ENCODE peak calls at places on chromosomes 4 and X, in ten cellular contexts. G is mammary epithelial cell, P is adrenal gland, I is IMR-90, T is OCI-LY7, Q is tibial artery, C is pancreas, U is A549, V is H1, W is heart left ventricle. F is an unnamed sample. For H3K4me1, the result is how much of the 10 kb centered on the place peaks cover.

GRCh38 chrX:22109442-22109841 is 77.3 kb downstream of the PHEX start:
- DNase-seq in G (peak), P (no peak), I (peak), T (no peak), Q (no peak), C (no peak), U (peak), V (no peak), W (no peak), F (peak)

GRCh38 chr4:122783301-122784215 is 43.1 kb upstream of the FGF2 start:
- DNase-seq in G (peak), P (peak), I (peak), T (no peak), Q (peak), C (peak), U (peak), V (peak), W (peak), F (peak)

GRCh38 chr4:10032625-10033024 is 11.3 kb upstream of the SLC2A9 start:
- DNase-seq in G (peak), P (peak), I (peak), T (no peak), Q (no peak), C (no peak), U (peak), V (no peak), W (no peak), F (peak)

GRCh38 chr4:72286185-72286584 is 254.4 kb downstream of the NPFFR2 start:
- DNase-seq in G (peak), P (no peak), I (peak), T (no peak), Q (no peak), C (no peak), U (peak), V (no peak), W (no peak), F (no peak)

GRCh38 chrX:57821703-57822375 is 88.4 kb downstream of the ZXDA start:
- DNase-seq in G (peak), P (peak), I (peak), T (peak), Q (no peak), C (no peak), U (peak), V (no peak), W (no peak), F (peak)

GRCh38 chr4:1988327-1988724 is 20.4 kb downstream of the NELFA start:
- DNase-seq in G (no peak), P (no peak), I (no peak), T (no peak), Q (no peak), C (no peak), U (no peak), V (no peak), W (no peak), F (no peak)

GRCh38 chr4:25177147-25177546 is 16.9 kb upstream of the SEPSECS start:
- DNase-seq in G (no peak), P (no peak), I (no peak), T (no peak), Q (no peak), C (no peak), U (no peak), V (no peak), W (no peak), F (no peak)

GRCh38 chr4:111649308-111649707 is 495.9 kb upstream of the FAM241A start:
- DNase-seq in G (no peak), P (no peak), I (no peak), T (no peak), Q (no peak), C (no peak), U (no peak), V (no peak), W (no peak), F (no peak)

GRCh38 chr4:118857760-118858159 is 21.8 kb upstream of the SEC24D start:
- DNase-seq in G (no peak), P (no peak), I (peak), T (no peak), Q (no peak), C (no peak), U (no peak), V (no peak), W (no peak), F (no peak)

GRCh38 chr4:123397276-123398150 is 918 bp downstream of the SPRY1 start:
- DNase-seq in G (peak), P (peak), I (peak), T (peak), Q (peak), C (peak), U (peak), V (no peak), W (peak), F (peak)

GRCh38 chr4:1249731-1250526 is 999 bp upstream of the CTBP1 start:
- DNase-seq in G (peak), P (peak), I (no peak), T (no peak), Q (peak), C (peak), U (no peak), V (no peak), W (no peak), F (no peak)

GRCh38 chr4:163681208-163681821 is 186.8 kb downstream of the TMA16 start:
- DNase-seq in G (no peak), P (no peak), I (peak), T (peak), Q (no peak), C (no peak), U (peak), V (no peak), W (no peak), F (no peak)

GRCh38 chr4:102139132-102139573 is 206.1 kb downstream of the SLC39A8 start:
- DNase-seq in G (peak), P (no peak), I (no peak), T (no peak), Q (no peak), C (no peak), U (peak), V (no peak), W (no peak), F (peak)

GRCh38 chr4:74287791-74288190 is 20.5 kb upstream of the EPGN start:
- DNase-seq in G (no peak), P (no peak), I (no peak), T (no peak), Q (no peak), C (no peak), U (no peak), V (no peak), W (no peak), F (no peak)

GRCh38 chr4:124432500-124432899 is 280.0 kb downstream of the ANKRD50 start:
- DNase-seq in G (peak), P (no peak), I (peak), T (no peak), Q (no peak), C (no peak), U (peak), V (no peak), W (no peak), F (peak)

GRCh38 chr4:183241322-183241640 is 78.8 kb downstream of the CLDN22 start:
- DNase-seq in G (peak), P (no peak), I (peak), T (no peak), Q (no peak), C (no peak), U (peak), V (no peak), W (no peak), F (peak)

GRCh38 chr4:131348258-131348657 is 1800.8 kb upstream of the PCDH10 start:
- DNase-seq in G (no peak), P (no peak), I (no peak), T (no peak), Q (no peak), C (no peak), U (no peak), V (no peak), W (no peak), F (no peak)

GRCh38 chr4:67106846-67107467 is 438.3 kb downstream of the CENPC start:
- DNase-seq in G (no peak), P (peak), I (no peak), T (no peak), Q (no peak), C (no peak), U (peak), V (no peak), W (no peak), F (peak)

GRCh38 chr4:172683016-172683415 is 485.6 kb upstream of the GALNT7 start:
- DNase-seq in G (no peak), P (no peak), I (peak), T (no peak), Q (no peak), C (no peak), U (no peak), V (no peak), W (no peak), F (no peak)
- H3K27ac ChIP-seq in G (no peak), P (no peak), I (no peak), T (no peak), Q (no peak), C (no peak), U (no peak), V (no peak), W (no peak), F (no peak)

GRCh38 chr4:4668355-4669210 is 126.7 kb upstream of the STX18 start:
- DNase-seq in G (no peak), P (no peak), I (no peak), T (no peak), Q (no peak), C (no peak), U (no peak), V (no peak), W (no peak), F (no peak)

GRCh38 chr4:4664234-4664633 is 122.4 kb upstream of the STX18 start:
- DNase-seq in G (no peak), P (no peak), I (no peak), T (no peak), Q (no peak), C (no peak), U (no peak), V (no peak), W (no peak), F (no peak)

GRCh38 chr4:4666693-4667642 is 125.1 kb upstream of the STX18 start:
- DNase-seq in G (no peak), P (no peak), I (no peak), T (no peak), Q (no peak), C (no peak), U (no peak), V (no peak), W (no peak), F (no peak)

GRCh38 chr4:4667643-4668081 is 125.8 kb upstream of the STX18 start:
- DNase-seq in G (no peak), P (no peak), I (no peak), T (no peak), Q (no peak), C (no peak), U (no peak), V (no peak), W (no peak), F (no peak)

GRCh38 chr4:4666187-4666586 is 124.3 kb upstream of the STX18 start:
- DNase-seq in G (no peak), P (no peak), I (no peak), T (no peak), Q (no peak), C (no peak), U (no peak), V (no peak), W (no peak), F (no peak)
- H3K4me1 ChIP-seq in G (under half), P (under half), I (under half), T (under half), Q (under half), C (under half), U (under half), V (under half), W (under half), F (under half)

DNA sequence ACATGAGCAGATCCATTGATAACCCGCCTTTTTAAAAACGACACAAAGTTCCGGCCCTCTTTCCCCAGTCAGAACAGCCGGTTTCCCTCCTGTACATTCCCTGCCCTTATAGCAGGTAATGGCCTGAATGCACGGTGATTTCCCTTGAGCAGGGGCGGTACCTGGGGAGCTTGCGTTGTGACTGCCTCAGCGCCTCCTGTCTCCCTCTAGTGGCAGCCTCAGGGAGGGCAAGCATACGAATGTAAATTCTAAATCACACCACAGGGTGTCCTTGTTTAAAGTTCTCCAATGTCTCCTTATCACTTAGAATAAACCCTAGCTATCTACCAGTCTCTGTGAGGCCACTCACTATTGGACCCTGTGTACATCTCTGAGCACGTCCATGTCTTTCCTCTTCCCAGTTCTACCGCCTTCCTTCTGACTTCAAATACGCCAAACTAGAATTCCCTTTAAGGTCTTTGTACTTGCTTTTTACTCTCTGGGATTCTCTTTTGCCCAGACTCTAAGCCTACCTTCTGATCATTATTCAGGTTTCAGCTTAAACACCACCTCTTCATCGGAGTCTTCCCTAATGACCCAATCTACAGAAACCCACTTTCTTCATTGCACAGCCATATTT is 18.4 kb upstream of the LDB2 start:
- DNase-seq in G (peak), P (peak), I (no peak), T (peak), Q (no peak), C (peak), U (peak), V (peak), W (no peak), F (peak)
- TF ChIP-seq CTCF in G (peak), P (peak), I (peak), T (peak), Q (peak), C (peak), U (peak), V (peak), W (peak), F (peak)

DNA sequence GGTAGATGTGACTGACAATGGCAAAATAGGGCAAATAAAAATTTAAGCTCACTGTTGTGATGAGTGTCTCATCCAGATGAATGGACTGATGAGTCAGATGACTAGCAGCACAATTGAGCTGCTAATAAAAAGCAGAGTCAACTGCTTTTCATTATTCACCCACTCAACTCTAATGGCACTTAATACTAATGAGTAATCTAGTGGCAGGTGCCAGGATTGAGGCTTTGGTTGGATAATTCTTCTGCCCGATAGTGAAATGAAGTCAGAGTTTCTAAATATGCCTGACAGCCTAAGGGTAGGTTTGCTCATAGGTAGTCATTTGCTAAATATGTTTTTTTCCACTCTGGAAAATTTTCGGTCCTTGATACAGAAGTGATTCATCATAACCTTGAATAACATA is 10.4 kb downstream of the OGT start:
- DNase-seq in G (peak), P (no peak), I (peak), T (no peak), Q (no peak), C (no peak), U (peak), V (no peak), W (no peak), F (peak)
- H3K27ac ChIP-seq in G (peak), P (no peak), I (no peak), T (no peak), Q (no peak), C (no peak), U (peak), V (no peak), W (peak), F (peak)

GRCh38 chr4:128658214-128658621 is 151.3 kb upstream of the JADE1 start:
- DNase-seq in G (no peak), P (no peak), I (no peak), T (peak), Q (no peak), C (no peak), U (no peak), V (no peak), W (no peak), F (no peak)
- H3K4me1 ChIP-seq in G (under half), P (under half), I (under half), T (under half), Q (half or more), C (under half), U (under half), V (under half), W (half or more), F (under half)

GRCh38 chrX:145178268-145178667 is 69.0 kb upstream of the SPANXN1 start:
- DNase-seq in G (no peak), P (no peak), I (no peak), T (no peak), Q (no peak), C (no peak), U (no peak), V (no peak), W (no peak), F (no peak)
- TF ChIP-seq CTCF in G (no peak), P (no peak), I (no peak), T (peak), Q (no peak), C (peak), U (no peak), V (no peak), W (no peak), F (no peak)

GRCh38 chr4:185642907-185643306 is 107.6 kb upstream of the PDLIM3 start:
- DNase-seq in G (no peak), P (no peak), I (no peak), T (no peak), Q (no peak), C (no peak), U (no peak), V (no peak), W (no peak), F (no peak)

GRCh38 chr4:185644408-185644807 is 109.1 kb upstream of the PDLIM3 start:
- DNase-seq in G (no peak), P (no peak), I (no peak), T (no peak), Q (no peak), C (no peak), U (no peak), V (no peak), W (no peak), F (no peak)

GRCh38 chr4:185638093-185638492 is 102.8 kb upstream of the PDLIM3 start:
- DNase-seq in G (no peak), P (no peak), I (no peak), T (no peak), Q (no peak), C (no peak), U (no peak), V (no peak), W (no peak), F (no peak)

GRCh38 chr4:185638548-185639301 is 103.4 kb upstream of the PDLIM3 start:
- DNase-seq in G (no peak), P (peak), I (no peak), T (no peak), Q (peak), C (peak), U (no peak), V (no peak), W (no peak), F (no peak)

DNA sequence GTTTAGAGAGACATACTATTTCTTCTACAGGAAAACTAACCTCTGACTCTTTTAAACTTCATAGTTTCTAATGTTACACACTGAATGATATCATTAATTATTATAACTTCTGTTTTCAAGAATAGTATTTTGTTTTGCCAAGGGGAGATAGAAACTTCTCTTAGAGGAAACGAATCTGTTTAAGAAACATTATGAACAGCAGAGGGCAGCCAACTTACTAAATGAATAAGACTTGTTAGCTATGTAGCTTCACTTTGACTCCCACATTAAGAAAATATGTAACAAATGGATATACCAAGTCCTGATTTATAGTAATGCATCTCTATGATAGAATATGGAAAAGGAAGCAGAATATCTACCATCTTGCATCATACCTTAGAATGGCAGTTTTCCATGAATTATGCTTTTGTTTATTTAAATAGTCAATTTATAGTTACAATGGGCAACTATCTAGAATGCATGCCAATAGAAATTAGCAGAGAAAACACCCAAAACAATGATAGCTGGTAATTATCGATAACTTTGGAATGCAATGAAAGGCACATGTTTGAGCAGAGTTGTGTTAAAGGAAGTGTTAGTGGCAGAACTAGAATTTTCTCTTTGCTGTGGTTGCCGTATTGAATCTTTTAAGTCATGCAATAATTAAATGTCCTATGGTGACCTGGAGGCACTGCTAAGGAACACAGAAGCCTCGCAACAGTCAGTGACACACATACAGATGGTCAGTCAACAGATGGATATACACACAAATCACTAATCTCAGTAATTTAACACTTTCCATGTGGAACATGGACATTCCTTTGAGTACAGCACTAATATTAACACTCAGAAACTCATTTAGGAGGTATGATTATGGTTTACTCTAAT is 105.7 kb upstream of the PDLIM3 start:
- DNase-seq in G (peak), P (no peak), I (peak), T (peak), Q (no peak), C (no peak), U (peak), V (no peak), W (no peak), F (peak)
- H3K27ac ChIP-seq in G (no peak), P (peak), I (no peak), T (no peak), Q (peak), C (no peak), U (no peak), V (no peak), W (no peak), F (no peak)

F was measured in foreskin keratinocyte.